ENCODE peak calls at places on chromosome 5, in ten cellular contexts. T is hepatic stellate cell, O is SJSA1, K is small intestine, C is ureter, H is epithelial cell of esophagus, V is iris pigment epithelial cell, J is prostate gland, L is AG08395, E is type B pancreatic cell. M is an unnamed sample.

GRCh38 chr5:78758169-78758839 is 109.7 kb upstream of the LHFPL2 start:
- DNase-seq in H (no peak), K (no peak), T (no peak), E (no peak), C (no peak), J (no peak), O (no peak), V (peak; percentile 89), L (no peak), M (no peak)

GRCh38 chr5:132251220-132251725 is 6.2 kb upstream of the PDLIM4 start:
- DNase-seq in V (peak; percentile 33), E (no peak), J (no peak), T (no peak), O (peak; percentile 46), C (peak; percentile 38), K (no peak), L (peak; percentile 16), H (no peak), M (no peak)

GRCh38 chr5:100550531-100551036 is 15.4 kb downstream of the FAM174A start:
- DNase-seq in C (no peak), E (no peak), L (no peak), K (peak; percentile 1), H (peak; percentile 49), O (no peak), V (peak; percentile 9), J (no peak), T (no peak), M (no peak)

GRCh38 chr5:158302029-158302428 is 443.1 kb upstream of the CLINT1 start:
- DNase-seq in K (no peak), J (no peak), H (peak; percentile 2), L (no peak), O (no peak), C (no peak), T (no peak), V (no peak), E (no peak), M (no peak)

GRCh38 chr5:65141487-65141886 is 340.2 kb downstream of the ADAMTS6 start:
- DNase-seq in V (no peak), K (no peak), L (no peak), O (no peak), E (no peak), J (no peak), T (no peak), C (no peak), H (no peak), M (no peak)

GRCh38 chr5:147390654-147391053 is 119.2 kb downstream of the DPYSL3 start:
- DNase-seq in K (no peak), E (no peak), H (no peak), O (no peak), T (no peak), J (no peak), L (no peak), V (no peak), C (no peak), M (no peak)

GRCh38 chr5:60687927-60688720 is 11.8 kb downstream of the DEPDC1B start:
- DNase-seq in C (no peak), J (no peak), K (peak; percentile 61), H (peak; percentile 80), O (no peak), V (peak; percentile 80), L (peak; percentile 57), T (peak; percentile 31), E (no peak), M (peak; percentile 43)

GRCh38 chr5:74141053-74141452 is 499.5 kb downstream of the ENC1 start:
- DNase-seq in E (no peak), T (peak; percentile 20), C (no peak), L (peak; percentile 30), K (no peak), H (peak; percentile 40), V (peak; percentile 48), J (no peak), O (peak; percentile 57), M (no peak)

GRCh38 chr5:169164481-169164925 is 136.4 kb downstream of the SLIT3 start:
- DNase-seq in J (peak; percentile 87), V (no peak), O (peak; percentile 98), L (peak; percentile 80), E (no peak), C (peak; percentile 49), H (peak; percentile 95), K (no peak), T (no peak), M (peak; percentile 25)

GRCh38 chr5:102850503-102850902 is 95.4 kb downstream of the PAM start:
- DNase-seq in H (no peak), O (no peak), J (no peak), E (no peak), T (no peak), K (no peak), L (no peak), V (no peak), C (no peak), M (no peak)

GRCh38 chr5:41194339-41194738 is 19.0 kb downstream of the C6 start:
- DNase-seq in T (no peak), C (no peak), H (no peak), V (no peak), J (no peak), K (no peak), O (no peak), L (no peak), E (no peak), M (no peak)

GRCh38 chr5:133778636-133779035 is 166.3 kb upstream of the FSTL4 start:
- DNase-seq in L (no peak), C (no peak), O (no peak), V (no peak), E (peak; percentile 58), K (no peak), T (no peak), J (no peak), H (no peak), M (no peak)

GRCh38 chr5:15014809-15015208 is 143.2 kb upstream of the ANKH start:
- DNase-seq in T (no peak), K (no peak), C (no peak), V (peak; percentile 76), O (no peak), E (no peak), L (peak; percentile 32), H (peak; percentile 20), J (no peak), M (no peak)

GRCh38 chr5:65790371-65791163 is 68.6 kb downstream of the NLN start:
- DNase-seq in K (no peak), O (no peak), L (no peak), H (no peak), C (no peak), E (no peak), V (no peak), J (no peak), T (no peak), M (no peak)

GRCh38 chr5:169637085-169637855 is at the start of gene DOCK2:
- DNase-seq in O (peak; percentile 45), L (no peak), T (no peak), V (no peak), K (peak; percentile 14), E (no peak), H (no peak), J (no peak), C (peak; percentile 56), M (no peak)

GRCh38 chr5:139638736-139639618 is 9.2 kb upstream of the CXXC5 start:
- DNase-seq in C (no peak), E (peak; percentile 67), J (no peak), K (no peak), T (no peak), H (peak; percentile 2), O (peak; percentile 41), V (no peak), L (no peak), M (no peak)

GRCh38 chr5:94969174-94969573 is 315.7 kb downstream of the MCTP1 start:
- DNase-seq in C (no peak), T (no peak), O (no peak), L (no peak), H (peak; percentile 29), K (no peak), E (no peak), V (peak; percentile 43), J (no peak), M (no peak)

GRCh38 chr5:167305591-167306213 is 985.7 kb upstream of the WWC1 start:
- DNase-seq in H (no peak), E (no peak), V (no peak), T (no peak), C (no peak), K (no peak), O (no peak), J (no peak), L (no peak), M (no peak)

GRCh38 chr5:177364159-177364962 is 6.6 kb downstream of the RGS14 start:
- DNase-seq in L (no peak), K (no peak), J (no peak), C (no peak), H (peak; percentile 48), O (no peak), V (no peak), E (no peak), T (no peak), M (no peak)

GRCh38 chr5:126520593-126520953 is 74.4 kb downstream of the ALDH7A1 start:
- DNase-seq in C (no peak), V (no peak), T (no peak), K (no peak), E (no peak), O (no peak), J (no peak), L (no peak), H (no peak), M (no peak)

GRCh38 chr5:39661026-39661779 is 236.4 kb upstream of the DAB2 start:
- DNase-seq in O (no peak), V (peak; percentile 73), H (peak; percentile 86), L (no peak), J (no peak), T (no peak), C (no peak), K (no peak), E (no peak), M (no peak)

GRCh38 chr5:158039911-158040347 is 181.0 kb upstream of the CLINT1 start:
- DNase-seq in O (no peak), H (no peak), T (no peak), V (no peak), J (no peak), L (peak; percentile 40), C (no peak), E (no peak), K (no peak), M (no peak)

GRCh38 chr5:137724251-137724650 is 11.6 kb downstream of the KLHL3 start:
- DNase-seq in E (no peak), C (no peak), V (no peak), T (no peak), J (no peak), K (no peak), O (no peak), H (no peak), L (no peak), M (no peak)

GRCh38 chr5:178223196-178223773 is 9.3 kb downstream of the PHYKPL start:
- DNase-seq in V (no peak), H (no peak), K (no peak), L (no peak), E (no peak), O (no peak), T (no peak), C (no peak), J (no peak), M (no peak)

GRCh38 chr5:140259509-140259908 is 43.4 kb downstream of the PFDN1 start:
- DNase-seq in C (no peak), E (no peak), T (no peak), H (peak; percentile 96), L (no peak), K (peak; percentile 96), J (no peak), O (no peak), V (no peak), M (no peak)

GRCh38 chr5:170278611-170279500 is 18.7 kb downstream of the LCP2 start:
- DNase-seq in O (no peak), C (peak; percentile 64), V (no peak), L (no peak), K (peak; percentile 72), E (no peak), T (no peak), J (no peak), H (no peak), M (no peak)

GRCh38 chr5:33894566-33894965 is 2.8 kb upstream of the ADAMTS12 start:
- DNase-seq in K (no peak), H (no peak), V (peak; percentile 78), E (no peak), T (peak; percentile 19), L (no peak), O (no peak), C (no peak), J (no peak), M (peak; percentile 29)

GRCh38 chr5:6583049-6583880 is 49.6 kb downstream of the NSUN2 start:
- DNase-seq in J (peak; percentile 27), K (peak; percentile 6), O (no peak), C (no peak), E (no peak), V (peak; percentile 26), H (peak; percentile 18), L (peak; percentile 61), T (peak; percentile 61), M (peak; percentile 88)

M was measured in AG08396.